ENCODE peak calls at places on chromosomes 7 and 10, in nine cellular contexts. F is fibroblast of the aortic adventitia; Y is esophagus squamous epithelium; W is HCT116; J is IMR-90; G is neural progenitor cell; U is colonic mucosa; P is CD8-positive, alpha-beta T cell; X is suprapubic skin. Z is an unnamed sample.

GRCh38 chr10:49611166-49611814 is 1.2 kb downstream of the SLC18A3 start:
- DNase-seq in F (no peak), Y (no peak), W (no peak), J (no peak), G (peak), U (no peak), P (no peak), X (peak), Z (no peak)

GRCh38 chr7:155999631-156000489 is 187.6 kb upstream of the SHH start:
- DNase-seq in F (no peak), Y (no peak), W (no peak), J (no peak), G (no peak), U (no peak), P (no peak), X (no peak), Z (no peak)

GRCh38 chr7:55657654-55658053 is 85.4 kb upstream of the VOPP1 start:
- DNase-seq in F (no peak), Y (no peak), W (no peak), J (no peak), G (no peak), U (no peak), P (no peak), X (no peak), Z (no peak)

GRCh38 chr7:113207441-113207840 is 89.1 kb upstream of the SMIM30 start:
- DNase-seq in F (no peak), Y (no peak), W (no peak), J (no peak), G (no peak), U (no peak), P (no peak), X (no peak), Z (peak)

GRCh38 chr10:78924319-78925003 is 144.3 kb upstream of the ZMIZ1 start:
- DNase-seq in F (no peak), Y (no peak), W (no peak), J (no peak), G (peak), U (no peak), P (no peak), X (no peak), Z (no peak)

GRCh38 chr7:21568762-21569161 is 25.9 kb downstream of the DNAH11 start:
- DNase-seq in F (no peak), Y (no peak), W (no peak), J (no peak), G (peak), U (no peak), P (no peak), X (no peak), Z (no peak)

GRCh38 chr7:43509906-43510305 is 73.0 kb upstream of the STK17A start:
- DNase-seq in F (no peak), Y (no peak), W (no peak), J (no peak), G (no peak), U (no peak), P (no peak), X (no peak), Z (peak)

GRCh38 chr10:29736325-29737208 is 101.8 kb upstream of the SVIL start:
- DNase-seq in F (peak), Y (no peak), W (no peak), J (peak), G (peak), U (peak), P (no peak), X (no peak), Z (no peak)

GRCh38 chr10:125774581-125775191 is 935 bp downstream of the MMP21 start:
- DNase-seq in F (no peak), Y (no peak), W (no peak), J (no peak), G (no peak), U (no peak), P (no peak), X (no peak), Z (no peak)

GRCh38 chr7:24580283-24580946 is 7.2 kb downstream of the PALS2 start:
- DNase-seq in F (no peak), Y (no peak), W (no peak), J (peak), G (no peak), U (no peak), P (no peak), X (no peak), Z (no peak)

GRCh38 chr10:72567884-72568283 is 58.0 kb downstream of the MICU1 start:
- DNase-seq in F (no peak), Y (no peak), W (peak), J (no peak), G (peak), U (no peak), P (no peak), X (no peak), Z (peak)

GRCh38 chr10:95266674-95267095 is 24.1 kb downstream of the PDLIM1 start:
- DNase-seq in F (peak), Y (no peak), W (peak), J (peak), G (peak), U (peak), P (no peak), X (no peak), Z (peak)

GRCh38 chr10:46247181-46247475 is 39.7 kb upstream of the ANTXRL start:
- DNase-seq in F (no peak), Y (no peak), W (no peak), J (no peak), G (no peak), U (no peak), P (no peak), X (no peak), Z (no peak)

GRCh38 chr7:114243019-114243507 is 171.6 kb upstream of the FOXP2 start:
- DNase-seq in F (peak), Y (no peak), W (peak), J (no peak), G (no peak), U (no peak), P (no peak), X (no peak), Z (peak)

GRCh38 chr7:106819546-106819945 is 45.5 kb upstream of the PIK3CG start:
- DNase-seq in F (no peak), Y (no peak), W (no peak), J (peak), G (no peak), U (no peak), P (no peak), X (no peak), Z (no peak)

GRCh38 chr7:140674356-140674800 is 1.6 kb downstream of the ADCK2 start:
- DNase-seq in F (no peak), Y (no peak), W (no peak), J (no peak), G (no peak), U (peak), P (no peak), X (peak), Z (no peak)

GRCh38 chr7:31051598-31052503 is at the start of gene ADCYAP1R1:
- DNase-seq in F (no peak), Y (no peak), W (no peak), J (no peak), G (peak), U (no peak), P (no peak), X (no peak), Z (no peak)

GRCh38 chr10:45555789-45556188 is 116.8 kb downstream of the ZFAND4 start:
- DNase-seq in F (peak), Y (no peak), W (no peak), J (peak), G (no peak), U (no peak), P (no peak), X (no peak), Z (peak)

GRCh38 chr7:6226194-6226799 is 46.1 kb downstream of the CYTH3 start:
- DNase-seq in F (peak), Y (no peak), W (no peak), J (peak), G (no peak), U (no peak), P (no peak), X (no peak), Z (peak)

GRCh38 chr7:100065452-100066186 is 15.9 kb downstream of the ZNF3 start:
- DNase-seq in F (peak), Y (no peak), W (no peak), J (peak), G (no peak), U (no peak), P (no peak), X (no peak), Z (peak)

GRCh38 chr7:158065340-158065739 is 522.3 kb downstream of the PTPRN2 start:
- DNase-seq in F (no peak), Y (no peak), W (no peak), J (no peak), G (no peak), U (no peak), P (no peak), X (no peak), Z (no peak)

GRCh38 chr7:151104411-151105235 is 18.3 kb downstream of the AGAP3 start:
- DNase-seq in F (peak), Y (no peak), W (no peak), J (peak), G (peak), U (no peak), P (no peak), X (no peak), Z (peak)

GRCh38 chr7:51376420-51377092 is 59.9 kb upstream of the COBL start:
- DNase-seq in F (peak), Y (no peak), W (peak), J (no peak), G (no peak), U (no peak), P (no peak), X (no peak), Z (peak)

GRCh38 chr7:90579181-90579688 is 16.9 kb upstream of the CDK14 start:
- DNase-seq in F (peak), Y (no peak), W (no peak), J (peak), G (no peak), U (no peak), P (no peak), X (no peak), Z (peak)

GRCh38 chr7:150997075-150997511 is 6.3 kb downstream of the NOS3 start:
- DNase-seq in F (no peak), Y (no peak), W (no peak), J (no peak), G (no peak), U (no peak), P (no peak), X (no peak), Z (no peak)

GRCh38 chr10:5976689-5977470 is 463 bp downstream of the IL15RA start:
- DNase-seq in F (peak), Y (no peak), W (peak), J (peak), G (peak), U (peak), P (peak), X (no peak), Z (peak)

GRCh38 chr10:125687507-125688185 is 4.7 kb upstream of the TEX36 start:
- DNase-seq in F (no peak), Y (no peak), W (no peak), J (no peak), G (no peak), U (no peak), P (no peak), X (no peak), Z (no peak)

GRCh38 chr7:96241834-96242233 is 80.1 kb downstream of the SLC25A13 start:
- DNase-seq in F (no peak), Y (no peak), W (no peak), J (no peak), G (no peak), U (no peak), P (no peak), X (no peak), Z (no peak)

GRCh38 chr7:155972247-155972646 is 160.0 kb upstream of the SHH start:
- DNase-seq in F (no peak), Y (no peak), W (no peak), J (no peak), G (no peak), U (no peak), P (no peak), X (no peak), Z (no peak)

GRCh38 chr10:28722065-28722803 is 44.9 kb downstream of the BAMBI start:
- DNase-seq in F (peak), Y (no peak), W (no peak), J (peak), G (peak), U (no peak), P (no peak), X (no peak), Z (peak)

GRCh38 chr10:13115832-13116793 is 16.1 kb downstream of the OPTN start:
- DNase-seq in F (no peak), Y (no peak), W (no peak), J (no peak), G (no peak), U (peak), P (no peak), X (no peak), Z (no peak)

GRCh38 chr7:20440472-20441105 is 109.9 kb downstream of the ITGB8 start:
- DNase-seq in F (peak), Y (no peak), W (peak), J (peak), G (peak), U (peak), P (no peak), X (no peak), Z (peak)

GRCh38 chr7:5489991-5490536 is 66.4 kb upstream of the TNRC18 start:
- DNase-seq in F (no peak), Y (no peak), W (no peak), J (no peak), G (no peak), U (no peak), P (no peak), X (no peak), Z (no peak)

GRCh38 chr7:138226001-138226476 is 149.8 kb downstream of the AKR1D1 start:
- DNase-seq in F (peak), Y (no peak), W (no peak), J (no peak), G (no peak), U (peak), P (no peak), X (no peak), Z (no peak)

GRCh38 chr7:24704311-24704710 is 53.0 kb downstream of the GSDME start:
- DNase-seq in F (peak), Y (no peak), W (no peak), J (no peak), G (no peak), U (no peak), P (no peak), X (no peak), Z (peak)

GRCh38 chr10:31709028-31709427 is 219.6 kb downstream of the ARHGAP12 start:
- DNase-seq in F (peak), Y (no peak), W (no peak), J (no peak), G (no peak), U (no peak), P (no peak), X (no peak), Z (no peak)

GRCh38 chr7:76281706-76282343 is 20.6 kb upstream of the HSPB1 start:
- DNase-seq in F (no peak), Y (no peak), W (no peak), J (no peak), G (no peak), U (no peak), P (no peak), X (no peak), Z (no peak)
- H3K4me3 ChIP-seq in F (peak), Y (peak), W (peak), J (peak), G (peak), U (peak), P (peak), X (peak), Z (peak)

GRCh38 chr10:99360935-99361334 is 31.8 kb downstream of the CNNM1 start:
- DNase-seq in F (no peak), Y (no peak), W (no peak), J (no peak), G (no peak), U (no peak), P (no peak), X (no peak), Z (no peak)
- TF ChIP-seq CTCF in F (no peak), Y (no peak), W (no peak), J (no peak), G (no peak), U (no peak), P (no peak), X (no peak), Z (no peak)

GRCh38 chr10:70906031-70906804 is 17.9 kb upstream of the PCBD1 start:
- DNase-seq in F (no peak), Y (no peak), W (no peak), J (no peak), G (no peak), U (no peak), P (no peak), X (peak), Z (no peak)

GRCh38 chr10:70901276-70901878 is 13.0 kb upstream of the PCBD1 start:
- DNase-seq in F (no peak), Y (no peak), W (no peak), J (no peak), G (no peak), U (no peak), P (no peak), X (no peak), Z (no peak)

GRCh38 chr10:70905071-70906021 is 17.0 kb upstream of the PCBD1 start:
- DNase-seq in F (no peak), Y (no peak), W (no peak), J (no peak), G (no peak), U (no peak), P (no peak), X (peak), Z (no peak)

GRCh38 chr10:70902659-70903261 is 14.4 kb upstream of the PCBD1 start:
- DNase-seq in F (no peak), Y (no peak), W (no peak), J (no peak), G (no peak), U (no peak), P (no peak), X (no peak), Z (no peak)

GRCh38 chr10:70903262-70903921 is 15.0 kb upstream of the PCBD1 start:
- DNase-seq in F (peak), Y (no peak), W (no peak), J (peak), G (peak), U (peak), P (no peak), X (no peak), Z (peak)
- H3K4me3 ChIP-seq in F (no peak), Y (no peak), W (no peak), J (no peak), G (no peak), U (no peak), P (no peak), X (no peak), Z (no peak)

GRCh38 chr7:1320616-1321289 is 88.1 kb downstream of the UNCX start:
- DNase-seq in F (no peak), Y (no peak), W (no peak), J (no peak), G (no peak), U (no peak), P (no peak), X (no peak), Z (no peak)
- TF ChIP-seq CTCF in F (no peak), Y (no peak), W (no peak), J (no peak), G (no peak), U (no peak), P (no peak), X (no peak), Z (no peak)

DNA sequence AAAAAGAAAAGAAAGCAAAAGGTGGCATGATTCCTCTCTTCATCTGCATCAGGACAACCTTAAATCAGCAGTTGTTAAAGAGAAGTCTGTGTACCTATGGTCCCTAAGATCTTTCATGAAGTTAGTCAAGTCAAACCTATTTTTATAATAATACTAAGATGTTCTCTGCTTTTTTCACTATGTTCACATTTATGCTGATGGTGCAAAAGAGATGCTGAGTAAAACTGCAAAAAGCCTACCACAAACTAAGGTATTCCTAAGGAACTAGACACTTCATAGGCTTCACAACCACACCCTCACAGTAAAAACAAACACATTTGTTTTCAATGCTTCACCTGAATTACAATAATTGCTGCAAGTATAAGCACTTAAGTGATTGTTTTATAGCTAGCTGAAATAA is 43.3 kb downstream of the SLC16A9 start:
- DNase-seq in F (no peak), Y (no peak), W (no peak), J (no peak), G (no peak), U (no peak), P (no peak), X (no peak), Z (no peak)
- H3K4me3 ChIP-seq in F (no peak), Y (no peak), W (no peak), J (no peak), G (no peak), U (no peak), P (no peak), X (no peak), Z (no peak)

Z was measured in fibroblast of mammary gland.